ENCODE peak calls at places on chromosomes 4 and X, in seven cellular contexts. One of them, this sample, is unnamed.

GRCh38 chr4:94519925-94520789 is 68.4 kb downstream of the PDLIM5 start:
- DNase-seq in DMS79: no peak
- DNase-seq in fibroblast of mammary gland: no peak
- DNase-seq in sciatic nerve: no peak
- DNase-seq in stimulated activated CD4-positive, alpha-beta T cell treated with anti-CD3 and anti-CD28 coated beads, Interleukin-12 subunit alpha, Interleukin-12 subunit beta, amount 100 ng/mL, for 4 hours: no peak
- DNase-seq in NCI-H69: peak; percentile 35
- DNase-seq in posterior cingulate gyrus: no peak
- DNase-seq in this sample: no peak

GRCh38 chr4:2432991-2433530 is 14.3 kb downstream of the CFAP99 start:
- DNase-seq in NCI-H69: no peak
- DNase-seq in fibroblast of mammary gland: peak; percentile 40
- DNase-seq in posterior cingulate gyrus: peak; percentile 94
- DNase-seq in DMS79: no peak
- DNase-seq in sciatic nerve: no peak
- DNase-seq in stimulated activated CD4-positive, alpha-beta T cell treated with anti-CD3 and anti-CD28 coated beads, Interleukin-12 subunit alpha, Interleukin-12 subunit beta, amount 100 ng/mL, for 4 hours: no peak
- DNase-seq in this sample: peak; percentile 51

GRCh38 chr4:152696764-152697250 is 17.0 kb upstream of the TMEM154 start:
- DNase-seq in NCI-H69: no peak
- DNase-seq in fibroblast of mammary gland: peak; percentile 62
- DNase-seq in posterior cingulate gyrus: no peak
- DNase-seq in sciatic nerve: no peak
- DNase-seq in DMS79: no peak
- DNase-seq in stimulated activated CD4-positive, alpha-beta T cell treated with anti-CD3 and anti-CD28 coated beads, Interleukin-12 subunit alpha, Interleukin-12 subunit beta, amount 100 ng/mL, for 4 hours: peak; percentile 21
- DNase-seq in this sample: no peak

GRCh38 chr4:2071912-2072867 is 13.1 kb downstream of the NAT8L start:
- DNase-seq in fibroblast of mammary gland: no peak
- DNase-seq in NCI-H69: peak; percentile 86
- DNase-seq in stimulated activated CD4-positive, alpha-beta T cell treated with anti-CD3 and anti-CD28 coated beads, Interleukin-12 subunit alpha, Interleukin-12 subunit beta, amount 100 ng/mL, for 4 hours: no peak
- DNase-seq in posterior cingulate gyrus: peak; percentile 84
- DNase-seq in sciatic nerve: peak; percentile 51
- DNase-seq in DMS79: no peak
- DNase-seq in this sample: no peak

GRCh38 chr4:16264798-16265197 is 38.5 kb upstream of the TAPT1 start:
- DNase-seq in posterior cingulate gyrus: no peak
- DNase-seq in fibroblast of mammary gland: peak; percentile 65
- DNase-seq in NCI-H69: peak; percentile 39
- DNase-seq in sciatic nerve: no peak
- DNase-seq in stimulated activated CD4-positive, alpha-beta T cell treated with anti-CD3 and anti-CD28 coated beads, Interleukin-12 subunit alpha, Interleukin-12 subunit beta, amount 100 ng/mL, for 4 hours: no peak
- DNase-seq in DMS79: peak; percentile 24
- DNase-seq in this sample: no peak

GRCh38 chrX:69323786-69324720 is 158.8 kb upstream of the PJA1 start:
- DNase-seq in NCI-H69: peak; percentile 96
- DNase-seq in stimulated activated CD4-positive, alpha-beta T cell treated with anti-CD3 and anti-CD28 coated beads, Interleukin-12 subunit alpha, Interleukin-12 subunit beta, amount 100 ng/mL, for 4 hours: no peak
- DNase-seq in fibroblast of mammary gland: no peak
- DNase-seq in DMS79: peak; percentile 12
- DNase-seq in posterior cingulate gyrus: no peak
- DNase-seq in sciatic nerve: no peak
- DNase-seq in this sample: no peak

GRCh38 chr4:88185916-88186315 is 27.5 kb upstream of the ABCG2 start:
- DNase-seq in fibroblast of mammary gland: no peak
- DNase-seq in posterior cingulate gyrus: no peak
- DNase-seq in NCI-H69: no peak
- DNase-seq in stimulated activated CD4-positive, alpha-beta T cell treated with anti-CD3 and anti-CD28 coated beads, Interleukin-12 subunit alpha, Interleukin-12 subunit beta, amount 100 ng/mL, for 4 hours: no peak
- DNase-seq in DMS79: no peak
- DNase-seq in sciatic nerve: no peak
- DNase-seq in this sample: no peak

GRCh38 chr4:337932-338758 is 531 bp downstream of the ZNF141 start:
- DNase-seq in stimulated activated CD4-positive, alpha-beta T cell treated with anti-CD3 and anti-CD28 coated beads, Interleukin-12 subunit alpha, Interleukin-12 subunit beta, amount 100 ng/mL, for 4 hours: peak; percentile 54
- DNase-seq in NCI-H69: peak; percentile 16
- DNase-seq in sciatic nerve: peak; percentile 66
- DNase-seq in posterior cingulate gyrus: peak; percentile 88
- DNase-seq in fibroblast of mammary gland: peak; percentile 32
- DNase-seq in DMS79: no peak
- DNase-seq in this sample: peak; percentile 53

GRCh38 chrX:148381603-148382002 is 118.8 kb upstream of the AFF2 start:
- DNase-seq in NCI-H69: no peak
- DNase-seq in posterior cingulate gyrus: no peak
- DNase-seq in DMS79: no peak
- DNase-seq in sciatic nerve: no peak
- DNase-seq in fibroblast of mammary gland: no peak
- DNase-seq in stimulated activated CD4-positive, alpha-beta T cell treated with anti-CD3 and anti-CD28 coated beads, Interleukin-12 subunit alpha, Interleukin-12 subunit beta, amount 100 ng/mL, for 4 hours: no peak
- DNase-seq in this sample: no peak

GRCh38 chr4:188695261-188695660 is 556.0 kb downstream of the TRIML1 start:
- DNase-seq in DMS79: no peak
- DNase-seq in stimulated activated CD4-positive, alpha-beta T cell treated with anti-CD3 and anti-CD28 coated beads, Interleukin-12 subunit alpha, Interleukin-12 subunit beta, amount 100 ng/mL, for 4 hours: no peak
- DNase-seq in fibroblast of mammary gland: no peak
- DNase-seq in sciatic nerve: no peak
- DNase-seq in NCI-H69: no peak
- DNase-seq in posterior cingulate gyrus: no peak
- DNase-seq in this sample: no peak

GRCh38 chr4:62053974-62054373 is 853.8 kb downstream of the ADGRL3 start:
- DNase-seq in NCI-H69: no peak
- DNase-seq in posterior cingulate gyrus: no peak
- DNase-seq in DMS79: no peak
- DNase-seq in fibroblast of mammary gland: no peak
- DNase-seq in sciatic nerve: no peak
- DNase-seq in stimulated activated CD4-positive, alpha-beta T cell treated with anti-CD3 and anti-CD28 coated beads, Interleukin-12 subunit alpha, Interleukin-12 subunit beta, amount 100 ng/mL, for 4 hours: no peak
- DNase-seq in this sample: no peak

GRCh38 chr4:182206916-182207315 is 36.3 kb upstream of the TENM3 start:
- DNase-seq in fibroblast of mammary gland: peak; percentile 48
- DNase-seq in posterior cingulate gyrus: no peak
- DNase-seq in NCI-H69: peak; percentile 73
- DNase-seq in DMS79: no peak
- DNase-seq in sciatic nerve: no peak
- DNase-seq in stimulated activated CD4-positive, alpha-beta T cell treated with anti-CD3 and anti-CD28 coated beads, Interleukin-12 subunit alpha, Interleukin-12 subunit beta, amount 100 ng/mL, for 4 hours: no peak
- DNase-seq in this sample: no peak

GRCh38 chr4:68576272-68577100 is at the start of gene UGT2B17:
- DNase-seq in NCI-H69: no peak
- DNase-seq in posterior cingulate gyrus: no peak
- DNase-seq in stimulated activated CD4-positive, alpha-beta T cell treated with anti-CD3 and anti-CD28 coated beads, Interleukin-12 subunit alpha, Interleukin-12 subunit beta, amount 100 ng/mL, for 4 hours: no peak
- DNase-seq in sciatic nerve: no peak
- DNase-seq in DMS79: no peak
- DNase-seq in fibroblast of mammary gland: no peak
- DNase-seq in this sample: no peak

GRCh38 chr4:46949822-46950221 is 40.8 kb upstream of the COX7B2 start:
- DNase-seq in posterior cingulate gyrus: no peak
- DNase-seq in sciatic nerve: no peak
- DNase-seq in DMS79: no peak
- DNase-seq in fibroblast of mammary gland: no peak
- DNase-seq in stimulated activated CD4-positive, alpha-beta T cell treated with anti-CD3 and anti-CD28 coated beads, Interleukin-12 subunit alpha, Interleukin-12 subunit beta, amount 100 ng/mL, for 4 hours: no peak
- DNase-seq in NCI-H69: no peak
- DNase-seq in this sample: no peak

GRCh38 chrX:49995021-49995731 is 72.8 kb downstream of the CLCN5 start:
- DNase-seq in NCI-H69: no peak
- DNase-seq in sciatic nerve: no peak
- DNase-seq in stimulated activated CD4-positive, alpha-beta T cell treated with anti-CD3 and anti-CD28 coated beads, Interleukin-12 subunit alpha, Interleukin-12 subunit beta, amount 100 ng/mL, for 4 hours: no peak
- DNase-seq in posterior cingulate gyrus: no peak
- DNase-seq in DMS79: no peak
- DNase-seq in fibroblast of mammary gland: peak; percentile 53
- DNase-seq in this sample: no peak

GRCh38 chr4:4455199-4455865 is 68.4 kb downstream of the NSG1 start:
- DNase-seq in fibroblast of mammary gland: no peak
- DNase-seq in NCI-H69: no peak
- DNase-seq in DMS79: no peak
- DNase-seq in sciatic nerve: no peak
- DNase-seq in stimulated activated CD4-positive, alpha-beta T cell treated with anti-CD3 and anti-CD28 coated beads, Interleukin-12 subunit alpha, Interleukin-12 subunit beta, amount 100 ng/mL, for 4 hours: no peak
- DNase-seq in posterior cingulate gyrus: no peak
- DNase-seq in this sample: no peak

GRCh38 chr4:69073375-69073774 is 22.9 kb upstream of the UGT2B7 start:
- DNase-seq in stimulated activated CD4-positive, alpha-beta T cell treated with anti-CD3 and anti-CD28 coated beads, Interleukin-12 subunit alpha, Interleukin-12 subunit beta, amount 100 ng/mL, for 4 hours: no peak
- DNase-seq in sciatic nerve: no peak
- DNase-seq in NCI-H69: no peak
- DNase-seq in posterior cingulate gyrus: no peak
- DNase-seq in DMS79: no peak
- DNase-seq in fibroblast of mammary gland: no peak
- DNase-seq in this sample: no peak

GRCh38 chr4:55032788-55033187 is 92.6 kb downstream of the KDR start:
- DNase-seq in stimulated activated CD4-positive, alpha-beta T cell treated with anti-CD3 and anti-CD28 coated beads, Interleukin-12 subunit alpha, Interleukin-12 subunit beta, amount 100 ng/mL, for 4 hours: no peak
- DNase-seq in sciatic nerve: no peak
- DNase-seq in posterior cingulate gyrus: no peak
- DNase-seq in NCI-H69: no peak
- DNase-seq in fibroblast of mammary gland: no peak
- DNase-seq in DMS79: no peak
- DNase-seq in this sample: no peak

GRCh38 chr4:67918428-67918827 is 34.6 kb upstream of the TMPRSS11D start:
- DNase-seq in DMS79: no peak
- DNase-seq in fibroblast of mammary gland: no peak
- DNase-seq in sciatic nerve: no peak
- DNase-seq in NCI-H69: peak; percentile 0
- DNase-seq in stimulated activated CD4-positive, alpha-beta T cell treated with anti-CD3 and anti-CD28 coated beads, Interleukin-12 subunit alpha, Interleukin-12 subunit beta, amount 100 ng/mL, for 4 hours: no peak
- DNase-seq in posterior cingulate gyrus: no peak
- DNase-seq in this sample: no peak

GRCh38 chr4:122309988-122310626 is 68.7 kb upstream of the ADAD1 start:
- DNase-seq in posterior cingulate gyrus: no peak
- DNase-seq in fibroblast of mammary gland: peak; percentile 26
- DNase-seq in sciatic nerve: no peak
- DNase-seq in stimulated activated CD4-positive, alpha-beta T cell treated with anti-CD3 and anti-CD28 coated beads, Interleukin-12 subunit alpha, Interleukin-12 subunit beta, amount 100 ng/mL, for 4 hours: no peak
- DNase-seq in DMS79: no peak
- DNase-seq in NCI-H69: peak; percentile 19
- DNase-seq in this sample: no peak

GRCh38 chr4:95929448-95930064 is 89.7 kb downstream of the PDHA2 start:
- DNase-seq in DMS79: no peak
- DNase-seq in stimulated activated CD4-positive, alpha-beta T cell treated with anti-CD3 and anti-CD28 coated beads, Interleukin-12 subunit alpha, Interleukin-12 subunit beta, amount 100 ng/mL, for 4 hours: no peak
- DNase-seq in fibroblast of mammary gland: peak; percentile 7
- DNase-seq in posterior cingulate gyrus: no peak
- DNase-seq in sciatic nerve: no peak
- DNase-seq in NCI-H69: peak; percentile 6
- DNase-seq in this sample: no peak

GRCh38 chrX:68440940-68441339 is 7.6 kb upstream of the OPHN1 start:
- DNase-seq in stimulated activated CD4-positive, alpha-beta T cell treated with anti-CD3 and anti-CD28 coated beads, Interleukin-12 subunit alpha, Interleukin-12 subunit beta, amount 100 ng/mL, for 4 hours: no peak
- DNase-seq in NCI-H69: peak; percentile 31
- DNase-seq in DMS79: peak; percentile 38
- DNase-seq in fibroblast of mammary gland: peak; percentile 70
- DNase-seq in sciatic nerve: peak; percentile 87
- DNase-seq in posterior cingulate gyrus: no peak
- DNase-seq in this sample: no peak

GRCh38 chr4:134747108-134747805 is 545.7 kb upstream of the PABPC4L start:
- DNase-seq in DMS79: no peak
- DNase-seq in stimulated activated CD4-positive, alpha-beta T cell treated with anti-CD3 and anti-CD28 coated beads, Interleukin-12 subunit alpha, Interleukin-12 subunit beta, amount 100 ng/mL, for 4 hours: no peak
- DNase-seq in NCI-H69: no peak
- DNase-seq in fibroblast of mammary gland: no peak
- DNase-seq in posterior cingulate gyrus: no peak
- DNase-seq in sciatic nerve: no peak
- DNase-seq in this sample: no peak

GRCh38 chrX:153792368-153792767 is 1.8 kb downstream of the IDH3G start:
- DNase-seq in NCI-H69: no peak
- DNase-seq in posterior cingulate gyrus: no peak
- DNase-seq in fibroblast of mammary gland: no peak
- DNase-seq in DMS79: no peak
- DNase-seq in stimulated activated CD4-positive, alpha-beta T cell treated with anti-CD3 and anti-CD28 coated beads, Interleukin-12 subunit alpha, Interleukin-12 subunit beta, amount 100 ng/mL, for 4 hours: no peak
- DNase-seq in sciatic nerve: no peak
- DNase-seq in this sample: no peak

GRCh38 chr4:99405433-99406115 is 29.6 kb downstream of the ADH7 start:
- DNase-seq in DMS79: no peak
- DNase-seq in stimulated activated CD4-positive, alpha-beta T cell treated with anti-CD3 and anti-CD28 coated beads, Interleukin-12 subunit alpha, Interleukin-12 subunit beta, amount 100 ng/mL, for 4 hours: peak; percentile 58
- DNase-seq in NCI-H69: peak; percentile 39
- DNase-seq in fibroblast of mammary gland: peak; percentile 88
- DNase-seq in sciatic nerve: peak; percentile 90
- DNase-seq in posterior cingulate gyrus: no peak
- DNase-seq in this sample: no peak

GRCh38 chr4:181004056-181004455 is 1239.1 kb upstream of the TENM3 start:
- DNase-seq in posterior cingulate gyrus: no peak
- DNase-seq in sciatic nerve: no peak
- DNase-seq in NCI-H69: no peak
- DNase-seq in DMS79: no peak
- DNase-seq in stimulated activated CD4-positive, alpha-beta T cell treated with anti-CD3 and anti-CD28 coated beads, Interleukin-12 subunit alpha, Interleukin-12 subunit beta, amount 100 ng/mL, for 4 hours: no peak
- DNase-seq in fibroblast of mammary gland: peak; percentile 51
- DNase-seq in this sample: no peak

GRCh38 chr4:40515398-40516293 is 114.0 kb downstream of the RBM47 start:
- DNase-seq in posterior cingulate gyrus: no peak
- DNase-seq in DMS79: no peak
- DNase-seq in fibroblast of mammary gland: peak; percentile 51
- DNase-seq in stimulated activated CD4-positive, alpha-beta T cell treated with anti-CD3 and anti-CD28 coated beads, Interleukin-12 subunit alpha, Interleukin-12 subunit beta, amount 100 ng/mL, for 4 hours: no peak
- DNase-seq in NCI-H69: no peak
- DNase-seq in sciatic nerve: no peak
- DNase-seq in this sample: peak; percentile 80